ENCODE peak calls at places on chromosomes 1 and 21, in four cellular contexts. A, F, J and B are unnamed samples.

GRCh38 chr1:95003433-95003738 is 69.4 kb downstream of the ALG14 start:
- DNase-seq in A (peak; percentile 37), F (no peak), J (no peak), B (no peak)

GRCh38 chr1:61184035-61184713 is 101.8 kb downstream of the NFIA start:
- DNase-seq in A (peak; percentile 97), F (peak; percentile 93), J (no peak), B (peak; percentile 48)

GRCh38 chr21:26138615-26139257 is 31.8 kb downstream of the APP start:
- DNase-seq in A (no peak), F (no peak), J (no peak), B (no peak)

GRCh38 chr1:196608401-196609113 is at the start of gene KCNT2:
- DNase-seq in A (no peak), F (peak; percentile 70), J (no peak), B (no peak)

GRCh38 chr1:159978107-159978398 is 24.0 kb upstream of the SLAMF9 start:
- DNase-seq in A (no peak), F (no peak), J (no peak), B (no peak)

GRCh38 chr1:106956721-106957120 is 99.8 kb upstream of the PRMT6 start:
- DNase-seq in A (no peak), F (no peak), J (no peak), B (no peak)

GRCh38 chr1:168392958-168393357 is 112.3 kb downstream of the TBX19 start:
- DNase-seq in A (no peak), F (no peak), J (no peak), B (no peak)

GRCh38 chr1:29688477-29689365 is 452.4 kb downstream of the PTPRU start:
- DNase-seq in A (no peak), F (no peak), J (no peak), B (no peak)

GRCh38 chr1:41431490-41432350 is 52.8 kb downstream of the EDN2 start:
- DNase-seq in A (no peak), F (no peak), J (no peak), B (no peak)

GRCh38 chr1:94702440-94702810 is 117.7 kb upstream of the SLC44A3 start:
- DNase-seq in A (peak; percentile 92), F (peak; percentile 71), J (no peak), B (no peak)

GRCh38 chr1:232856556-232856955 is 51.3 kb downstream of the MAP10 start:
- DNase-seq in A (no peak), F (no peak), J (no peak), B (no peak)

GRCh38 chr21:42227909-42228708 is 9.2 kb downstream of the ABCG1 start:
- DNase-seq in A (peak; percentile 98), F (peak; percentile 94), J (peak; percentile 87), B (peak; percentile 85)

GRCh38 chr1:1305300-1306069 is 2.2 kb downstream of the ACAP3 start:
- DNase-seq in A (peak; percentile 93), F (peak; percentile 77), J (peak; percentile 63), B (no peak)
- H3K27ac ChIP-seq in A (peak overlapping the region; percentile 79), F (peak overlapping the region; percentile 21), J (peak overlapping the region; percentile 66), B (peak overlapping the region; percentile 63)

GRCh38 chr1:228884615-228885566 is 149.6 kb downstream of the RHOU start:
- DNase-seq in A (no peak), F (no peak), J (no peak), B (no peak)

GRCh38 chr1:228884196-228884595 is 148.9 kb downstream of the RHOU start:
- DNase-seq in A (no peak), F (no peak), J (no peak), B (no peak)

GRCh38 chr1:228882785-228883450 is 147.6 kb downstream of the RHOU start:
- DNase-seq in A (no peak), F (no peak), J (no peak), B (no peak)

GRCh38 chr1:228883535-228883934 is 148.3 kb downstream of the RHOU start:
- DNase-seq in A (no peak), F (no peak), J (no peak), B (no peak)

DNA sequence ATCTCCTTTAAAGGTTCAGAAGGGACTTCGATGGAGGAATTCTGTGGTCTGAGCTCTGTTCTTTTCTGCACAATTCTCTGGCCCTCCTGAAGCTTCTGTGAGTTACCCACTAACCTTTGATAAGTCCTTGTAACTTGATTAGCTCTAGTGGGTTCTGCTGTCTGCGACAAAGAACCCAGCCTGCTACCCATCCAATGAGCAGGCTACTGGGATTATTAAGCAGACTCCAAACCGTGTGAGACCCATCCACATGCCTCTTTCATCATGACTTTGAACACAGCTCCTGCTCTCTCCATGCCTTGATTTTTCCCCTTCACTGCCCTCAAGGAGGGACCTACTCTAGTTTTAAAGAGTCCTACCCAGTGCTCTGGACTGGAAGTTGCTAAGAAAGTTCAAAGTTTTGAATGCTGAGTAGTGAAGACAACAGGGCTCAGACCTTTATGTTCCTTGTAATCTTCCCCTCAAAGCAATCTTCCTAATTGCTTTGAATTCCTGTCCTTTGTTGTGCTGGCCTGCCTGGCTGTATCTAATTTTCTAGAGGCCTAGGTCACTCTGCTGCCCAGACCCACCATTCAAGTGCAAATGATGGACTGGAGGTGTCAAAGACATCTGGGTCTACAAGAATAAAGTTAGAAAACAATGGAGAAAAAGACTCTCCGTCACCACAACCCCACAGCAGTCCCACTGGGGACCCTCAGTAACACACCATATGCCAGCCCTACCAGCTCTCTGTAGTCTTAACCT is 146.9 kb downstream of the RHOU start:
- DNase-seq in A (no peak), F (no peak), J (no peak), B (no peak)
- H3K27ac ChIP-seq in A (no peak overlapping the region), F (no peak overlapping the region), J (no peak overlapping the region), B (no peak overlapping the region)

DNA sequence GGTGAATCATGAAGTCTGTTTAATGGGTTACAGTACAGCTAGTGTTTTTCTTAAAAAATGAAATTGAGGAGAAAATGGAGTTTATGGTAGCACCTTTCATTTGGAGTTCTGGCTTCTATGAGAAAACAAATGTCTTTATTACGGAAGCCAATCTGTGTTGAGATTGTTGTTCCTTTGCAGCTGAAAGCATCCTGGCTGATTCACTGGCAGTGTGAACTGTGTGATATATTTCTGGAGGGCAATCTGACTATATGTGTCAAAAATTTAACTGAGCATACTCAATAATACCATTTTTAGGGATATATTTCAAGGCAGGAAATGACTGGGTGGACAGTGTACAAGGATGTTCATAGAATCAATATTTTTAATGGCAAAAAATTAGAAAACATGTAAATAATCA is 46.6 kb upstream of the LYST start:
- DNase-seq in A (no peak), F (no peak), J (no peak), B (no peak)
- H3K27ac ChIP-seq in A (no peak overlapping the region), F (no peak overlapping the region), J (no peak overlapping the region), B (peak overlapping the region; percentile 100)

GRCh38 chr1:1968767-1969504 is 34.6 kb downstream of the CFAP74 start:
- DNase-seq in A (no peak), F (no peak), J (no peak), B (no peak)
- H3K27ac ChIP-seq in A (no peak overlapping the region), F (no peak overlapping the region), J (no peak overlapping the region), B (peak overlapping the region; percentile 52)

GRCh38 chr1:54486864-54487263 is 61.2 kb upstream of the ACOT11 start:
- DNase-seq in A (no peak), F (no peak), J (no peak), B (no peak)

GRCh38 chr1:54489627-54490240 is 58.3 kb upstream of the ACOT11 start:
- DNase-seq in A (no peak), F (no peak), J (no peak), B (no peak)

GRCh38 chr1:54488065-54488750 is 59.8 kb upstream of the ACOT11 start:
- DNase-seq in A (peak; percentile 97), F (peak; percentile 86), J (peak; percentile 63), B (no peak)

GRCh38 chr1:54488831-54489626 is 59.0 kb upstream of the ACOT11 start:
- DNase-seq in A (peak; percentile 95), F (peak; percentile 77), J (peak; percentile 70), B (no peak)

DNA sequence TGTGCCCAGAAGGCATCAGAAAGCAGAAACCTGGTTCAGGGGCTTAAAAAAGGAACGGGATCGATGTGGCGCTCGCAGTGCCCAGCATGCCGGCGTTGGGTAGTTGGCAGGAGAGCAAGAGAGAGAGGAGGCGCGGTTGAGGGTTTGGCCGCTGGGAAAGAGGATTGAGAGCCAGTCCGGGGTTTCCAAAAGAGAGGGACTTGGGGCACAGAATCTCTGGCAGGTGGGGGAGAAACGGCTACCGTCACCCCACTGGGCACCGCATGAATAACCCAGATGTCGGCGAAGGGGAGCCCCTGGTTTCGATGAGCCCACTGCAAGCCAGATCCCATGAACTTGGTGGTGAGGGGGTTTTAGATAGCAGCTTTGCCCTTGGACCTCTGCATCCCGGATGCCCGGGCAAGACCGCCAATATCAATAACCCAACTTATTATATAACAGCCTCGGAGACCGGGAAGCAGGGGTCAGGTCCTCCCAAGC is 60.4 kb upstream of the ACOT11 start:
- DNase-seq in A (no peak), F (peak; percentile 34), J (no peak), B (no peak)
- H3K27ac ChIP-seq in A (peak overlapping the region; percentile 95), F (peak overlapping the region; percentile 90), J (no peak overlapping the region), B (no peak overlapping the region)

DNA sequence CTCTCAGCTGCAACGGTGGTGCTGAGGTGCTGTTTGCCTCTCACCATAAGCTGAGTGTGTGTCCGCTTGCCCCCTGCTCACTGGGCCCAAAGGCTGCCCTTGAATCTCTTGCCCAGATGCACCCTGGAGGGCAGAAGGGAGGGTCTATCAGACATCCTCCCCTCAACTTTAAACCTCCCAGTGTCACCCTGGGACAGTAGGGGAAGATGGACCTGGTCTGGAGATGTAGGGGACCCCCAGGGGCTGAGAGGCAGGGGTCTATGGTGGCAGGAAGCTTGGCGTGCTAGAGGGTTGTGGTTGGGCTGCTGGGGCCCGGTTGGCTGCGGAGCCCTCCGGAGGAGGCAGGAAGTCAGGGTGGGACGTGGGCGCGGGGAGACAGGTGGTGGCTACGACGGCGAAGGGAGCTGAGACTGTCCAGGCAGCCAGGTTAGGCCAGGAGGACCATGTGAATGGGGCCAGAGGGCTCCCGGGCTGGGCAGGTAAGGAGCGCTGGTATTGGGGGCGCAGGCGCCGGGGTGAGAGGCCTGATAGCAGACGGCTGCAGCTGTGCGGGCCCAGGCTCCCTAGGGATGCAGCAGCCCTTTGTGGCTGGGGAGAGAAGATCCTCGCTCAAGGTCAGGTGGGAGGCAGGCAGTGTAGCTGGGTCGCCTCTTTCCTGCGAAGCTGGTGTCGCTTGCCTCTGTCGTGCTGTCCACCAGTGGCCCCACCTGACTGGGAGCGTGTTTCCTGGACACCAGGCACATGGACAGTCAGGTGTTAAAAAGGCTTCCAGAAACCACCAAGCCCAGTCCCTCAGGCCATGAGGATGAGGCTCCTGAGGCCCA is at the start of gene LCK:
- DNase-seq in A (no peak), F (no peak), J (peak; percentile 67), B (no peak)
- H3K27ac ChIP-seq in A (peak within 1 kb of the TSS; percentile 62), F (no peak within 1 kb of the TSS), J (peak within 1 kb of the TSS; percentile 94), B (no peak within 1 kb of the TSS)

GRCh38 chr21:25080706-25081495 is 526.4 kb downstream of the MRPL39 start:
- DNase-seq in A (no peak), F (no peak), J (no peak), B (no peak)

GRCh38 chr21:25080161-25080560 is 527.1 kb downstream of the MRPL39 start:
- DNase-seq in A (no peak), F (no peak), J (no peak), B (no peak)

GRCh38 chr21:25079053-25079452 is 528.2 kb downstream of the MRPL39 start:
- DNase-seq in A (no peak), F (no peak), J (no peak), B (no peak)
- H3K27ac ChIP-seq in A (no peak overlapping the region), F (no peak overlapping the region), J (no peak overlapping the region), B (no peak overlapping the region)

GRCh38 chr21:15283138-15283537 is 218.3 kb upstream of the NRIP1 start:
- DNase-seq in A (no peak), F (no peak), J (no peak), B (no peak)
- H3K27ac ChIP-seq in A (no peak overlapping the region), F (no peak overlapping the region), J (no peak overlapping the region), B (no peak overlapping the region)